ENCODE peak calls at places on chromosomes 7 and 10, in four cellular contexts. One of them, this sample, is unnamed.

GRCh38 chr7:29478687-29479086 is 84.9 kb upstream of the PRR15 start:
- DNase-seq in stomach: no peak
- DNase-seq in heart left ventricle: no peak
- DNase-seq in heart right ventricle: no peak
- DNase-seq in this sample: no peak

GRCh38 chr7:157079116-157079515 is 59.6 kb upstream of the UBE3C start:
- DNase-seq in stomach: no peak
- DNase-seq in heart left ventricle: no peak
- DNase-seq in heart right ventricle: no peak
- DNase-seq in this sample: no peak

GRCh38 chr10:79113827-79114226 is 45.1 kb downstream of the ZMIZ1 start:
- DNase-seq in stomach: no peak
- DNase-seq in heart left ventricle: no peak
- DNase-seq in heart right ventricle: no peak
- DNase-seq in this sample: peak; percentile 35

GRCh38 chr7:156029460-156030007 is 217.3 kb upstream of the SHH start:
- DNase-seq in stomach: no peak
- DNase-seq in heart left ventricle: no peak
- DNase-seq in heart right ventricle: no peak
- DNase-seq in this sample: no peak

GRCh38 chr7:135525426-135525825 is 15.5 kb upstream of the CNOT4 start:
- DNase-seq in stomach: no peak
- DNase-seq in heart left ventricle: no peak
- DNase-seq in heart right ventricle: no peak
- DNase-seq in this sample: no peak

GRCh38 chr7:47743898-47744612 is 162.1 kb upstream of the TNS3 start:
- DNase-seq in stomach: no peak
- DNase-seq in heart left ventricle: no peak
- DNase-seq in heart right ventricle: no peak
- DNase-seq in this sample: no peak

GRCh38 chr10:95818663-95819062 is 62.7 kb downstream of the ENTPD1 start:
- DNase-seq in stomach: no peak
- DNase-seq in heart left ventricle: no peak
- DNase-seq in heart right ventricle: no peak
- DNase-seq in this sample: no peak

GRCh38 chr10:4656576-4657194 is 169.3 kb upstream of the AKR1E2 start:
- DNase-seq in stomach: peak; percentile 55
- DNase-seq in heart left ventricle: peak; percentile 64
- DNase-seq in heart right ventricle: peak; percentile 33
- DNase-seq in this sample: peak; percentile 80

GRCh38 chr7:235576-236395 is 43.4 kb downstream of the FAM20C start:
- DNase-seq in stomach: peak; percentile 91
- DNase-seq in heart left ventricle: no peak
- DNase-seq in heart right ventricle: peak; percentile 54
- DNase-seq in this sample: no peak

GRCh38 chr10:1432161-1432560 is 305.2 kb downstream of the ADARB2 start:
- DNase-seq in stomach: peak; percentile 41
- DNase-seq in heart left ventricle: no peak
- DNase-seq in heart right ventricle: no peak
- DNase-seq in this sample: no peak

GRCh38 chr10:131892817-131893675 is 7.8 kb upstream of the PPP2R2D start:
- DNase-seq in stomach: no peak
- DNase-seq in heart left ventricle: no peak
- DNase-seq in heart right ventricle: no peak
- DNase-seq in this sample: no peak

GRCh38 chr7:138325434-138325833 is 134.6 kb upstream of the TRIM24 start:
- DNase-seq in stomach: no peak
- DNase-seq in heart left ventricle: no peak
- DNase-seq in heart right ventricle: no peak
- DNase-seq in this sample: no peak

GRCh38 chr7:45202618-45203017 is 45.0 kb downstream of the RAMP3 start:
- DNase-seq in stomach: no peak
- DNase-seq in heart left ventricle: no peak
- DNase-seq in heart right ventricle: no peak
- DNase-seq in this sample: no peak

GRCh38 chr7:45199506-45199905 is 41.9 kb downstream of the RAMP3 start:
- DNase-seq in stomach: no peak
- DNase-seq in heart left ventricle: no peak
- DNase-seq in heart right ventricle: no peak
- DNase-seq in this sample: no peak

GRCh38 chr7:45203459-45203858 is 45.9 kb downstream of the RAMP3 start:
- DNase-seq in stomach: no peak
- DNase-seq in heart left ventricle: no peak
- DNase-seq in heart right ventricle: no peak
- DNase-seq in this sample: no peak

GRCh38 chr7:45198986-45199385 is 41.4 kb downstream of the RAMP3 start:
- DNase-seq in stomach: no peak
- DNase-seq in heart left ventricle: no peak
- DNase-seq in heart right ventricle: no peak
- DNase-seq in this sample: no peak

DNA sequence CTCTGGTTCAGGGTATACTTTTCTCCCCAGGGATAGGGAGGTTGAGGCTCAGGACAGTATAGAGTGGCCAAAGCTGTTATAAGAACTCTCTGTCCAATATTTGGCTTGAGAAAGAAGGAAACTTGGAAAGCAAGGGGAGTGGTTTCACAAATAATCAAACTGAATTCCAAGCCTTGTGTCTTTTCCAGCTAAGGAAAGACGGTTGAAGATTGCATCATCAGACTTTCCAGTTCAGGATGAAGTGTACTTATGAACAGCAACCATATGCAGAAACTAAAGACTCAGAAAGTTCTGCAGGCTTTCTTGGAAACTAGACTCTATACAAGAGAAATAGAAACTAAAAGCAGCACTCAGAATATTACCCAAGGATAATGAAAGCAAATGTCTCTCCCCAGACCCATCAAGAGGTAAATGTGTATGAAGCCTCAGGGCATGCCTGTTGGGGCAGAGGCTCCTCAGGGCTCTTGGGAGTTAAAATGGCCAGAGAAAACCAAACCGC is 46.4 kb downstream of the RAMP3 start:
- DNase-seq in stomach: no peak
- DNase-seq in heart left ventricle: no peak
- DNase-seq in heart right ventricle: no peak
- DNase-seq in this sample: no peak
- H3K4me3 ChIP-seq in stomach: peak overlapping the region; percentile 11
- H3K4me3 ChIP-seq in heart left ventricle: peak overlapping the region; percentile 50
- H3K4me3 ChIP-seq in heart right ventricle: no peak overlapping the region
- H3K4me3 ChIP-seq in this sample: no peak overlapping the region

GRCh38 chr10:126948355-126949160 is 43.3 kb downstream of the DOCK1 start:
- DNase-seq in stomach: no peak
- DNase-seq in heart left ventricle: no peak
- DNase-seq in heart right ventricle: no peak
- DNase-seq in this sample: no peak
- H3K9me3 ChIP-seq in stomach: no peaks in the 10 kb centered on the region
- H3K9me3 ChIP-seq in heart left ventricle: peaks cover 3% of the 10 kb centered on the region
- H3K9me3 ChIP-seq in heart right ventricle: no peaks in the 10 kb centered on the region
- H3K9me3 ChIP-seq in this sample: peaks cover 28% of the 10 kb centered on the region

DNA sequence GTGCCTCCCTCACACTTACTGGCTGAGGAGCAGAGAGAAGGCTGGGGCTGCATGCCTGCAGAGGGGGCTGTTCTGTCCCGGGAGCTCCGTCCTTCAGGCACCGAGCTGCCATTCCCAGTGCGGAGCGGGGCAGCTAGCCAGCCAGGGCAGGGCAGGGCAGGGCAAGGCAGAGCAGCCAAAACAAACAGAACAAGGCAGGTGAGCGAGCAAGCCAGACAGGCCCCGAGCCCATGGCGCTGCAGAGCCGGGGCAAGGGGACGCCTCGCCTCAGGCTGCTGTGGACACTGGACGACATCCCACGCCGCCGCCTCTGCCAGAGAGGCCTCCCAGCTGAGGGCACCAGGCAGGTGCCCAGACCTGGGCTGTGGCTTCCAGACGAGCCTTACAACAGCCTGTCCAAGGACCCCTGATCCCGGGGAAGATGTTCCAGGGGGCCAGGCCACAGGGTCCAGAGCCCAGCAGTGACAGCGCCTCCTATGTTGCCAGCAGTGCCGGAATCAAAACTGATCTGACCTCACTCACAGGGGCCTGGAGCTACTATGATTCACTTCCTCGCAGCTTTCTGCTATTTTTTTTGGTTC is 8.2 kb upstream of the NDST2 start:
- DNase-seq in stomach: peak; percentile 94
- DNase-seq in heart left ventricle: peak; percentile 49
- DNase-seq in heart right ventricle: peak; percentile 47
- DNase-seq in this sample: no peak
- TF ChIP-seq CTCF in stomach: no peak
- TF ChIP-seq CTCF in heart left ventricle: no peak
- TF ChIP-seq CTCF in heart right ventricle: no peak
- TF ChIP-seq CTCF in this sample: no peak

GRCh38 chr10:88117869-88118632 is 254.6 kb downstream of the PTEN start:
- DNase-seq in stomach: no peak
- DNase-seq in heart left ventricle: no peak
- DNase-seq in heart right ventricle: no peak
- DNase-seq in this sample: peak; percentile 14
- H3K4me3 ChIP-seq in stomach: no peak overlapping the region
- H3K4me3 ChIP-seq in heart left ventricle: no peak overlapping the region
- H3K4me3 ChIP-seq in heart right ventricle: no peak overlapping the region
- H3K4me3 ChIP-seq in this sample: no peak overlapping the region

DNA sequence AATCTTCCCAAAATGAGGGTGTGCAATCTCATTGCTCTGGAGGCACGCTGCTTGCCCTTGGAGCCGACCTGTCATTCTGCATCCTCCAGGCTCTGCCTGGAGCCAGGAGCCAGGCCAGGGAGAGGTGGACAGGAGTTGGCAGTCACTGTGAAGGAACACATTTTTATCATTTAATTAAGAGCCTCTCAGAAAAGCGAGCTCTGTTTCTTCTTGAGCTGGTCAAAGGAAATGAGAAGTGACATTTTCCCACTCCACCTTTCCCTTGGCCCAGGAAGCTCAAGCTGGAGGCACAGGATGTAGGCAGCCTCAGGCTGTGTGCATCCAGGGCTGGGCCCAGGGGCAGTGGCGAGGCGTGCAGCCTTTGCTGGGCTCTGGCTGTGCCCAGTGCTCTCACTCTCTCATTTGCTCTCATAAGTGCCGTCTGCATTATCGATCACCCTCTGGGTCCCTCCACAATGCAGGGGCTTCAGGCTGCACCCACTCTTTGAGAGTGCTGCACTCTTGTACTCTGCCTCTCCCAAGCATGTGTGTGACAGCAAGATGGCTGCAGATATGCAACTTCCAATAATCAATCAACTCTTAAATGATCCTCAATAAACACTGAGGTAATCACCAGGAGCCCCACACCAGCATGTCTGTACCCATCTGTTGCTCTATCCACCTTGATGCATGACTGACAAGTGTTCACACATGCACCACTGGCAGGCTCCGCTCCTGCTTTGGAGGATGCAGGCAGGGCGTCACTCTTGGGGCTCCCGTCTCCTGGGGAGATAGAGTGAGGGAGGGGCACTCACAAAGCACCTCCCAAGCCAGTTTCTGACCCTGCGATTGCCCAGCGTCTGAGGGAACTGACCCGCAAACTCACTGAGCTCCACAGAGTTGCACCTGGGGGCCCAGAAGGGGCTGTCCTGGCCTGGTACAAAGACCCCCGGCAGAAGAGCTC is 171.4 kb downstream of the ZNF248 start:
- DNase-seq in stomach: no peak
- DNase-seq in heart left ventricle: no peak
- DNase-seq in heart right ventricle: no peak
- DNase-seq in this sample: no peak
- H3K9me3 ChIP-seq in stomach: peaks cover 37% of the 10 kb centered on the region
- H3K9me3 ChIP-seq in heart left ventricle: peaks cover 7% of the 10 kb centered on the region
- H3K9me3 ChIP-seq in heart right ventricle: peaks cover 9% of the 10 kb centered on the region
- H3K9me3 ChIP-seq in this sample: peaks cover 46% of the 10 kb centered on the region

DNA sequence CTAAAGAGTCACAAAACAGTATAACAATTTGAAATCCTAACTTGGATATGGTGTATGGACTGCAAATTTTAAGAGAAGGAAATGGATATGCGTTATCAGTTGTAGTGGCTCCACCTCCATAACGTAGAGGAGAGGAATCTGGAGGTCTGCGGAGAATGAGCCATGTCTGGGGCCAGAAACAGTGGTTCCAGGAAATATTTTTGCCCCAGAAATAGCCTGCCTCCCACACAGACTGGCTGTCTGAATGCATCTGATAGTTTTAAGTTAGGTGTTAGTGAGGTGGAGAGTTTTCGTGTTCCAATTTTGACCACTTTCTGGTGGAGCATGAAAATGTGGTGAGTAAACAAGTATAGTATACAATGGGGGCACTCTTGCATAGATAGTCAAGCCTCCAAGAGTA is 1.6 kb downstream of the PHTF2 start:
- DNase-seq in stomach: no peak
- DNase-seq in heart left ventricle: no peak
- DNase-seq in heart right ventricle: no peak
- DNase-seq in this sample: no peak
- TF ChIP-seq CTCF in stomach: no peak
- TF ChIP-seq CTCF in heart left ventricle: no peak
- TF ChIP-seq CTCF in heart right ventricle: no peak
- TF ChIP-seq CTCF in this sample: no peak

DNA sequence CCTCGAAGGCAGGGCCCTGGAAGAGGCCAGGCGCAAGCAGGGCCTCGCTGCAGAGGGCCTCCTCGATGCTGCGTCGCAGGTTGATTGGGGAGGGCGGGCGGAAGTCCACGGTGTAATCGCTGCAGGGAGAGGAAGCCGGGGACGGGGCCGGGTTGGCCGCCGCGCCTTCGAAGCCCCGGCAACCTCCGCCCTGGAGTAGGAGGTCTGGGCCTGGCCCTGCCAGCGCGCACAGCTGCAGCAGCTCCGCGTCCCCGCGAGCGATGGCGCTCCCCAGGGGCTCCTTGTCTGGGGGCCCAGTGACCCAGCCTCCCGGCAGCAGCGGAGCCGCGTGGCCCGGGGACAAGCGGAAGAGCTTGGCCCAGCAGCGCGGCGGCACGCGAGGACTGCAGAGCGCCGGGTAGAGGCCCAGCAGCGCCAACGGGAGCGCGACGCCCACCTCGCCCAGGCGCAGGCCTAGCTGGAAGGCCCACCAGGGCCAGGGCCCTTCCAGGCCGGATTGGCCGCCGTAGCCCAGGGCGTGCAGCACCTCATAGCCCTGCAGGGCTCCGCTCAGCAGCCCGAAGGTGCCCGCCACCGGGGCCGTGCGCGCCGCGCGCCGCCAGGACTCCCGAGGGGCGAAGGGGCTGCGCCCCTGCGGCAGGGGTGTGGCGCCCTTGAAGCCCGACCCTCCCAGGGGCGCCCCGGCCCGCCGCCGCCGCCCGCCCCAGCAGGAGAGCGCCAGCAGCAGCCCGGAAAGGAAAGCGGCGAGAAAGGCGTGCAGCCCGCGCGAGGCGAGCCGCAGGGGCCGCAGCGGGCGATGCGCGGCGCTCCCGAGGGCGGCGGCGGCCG is 7.8 kb upstream of the RBM28 start:
- DNase-seq in stomach: no peak
- DNase-seq in heart left ventricle: no peak
- DNase-seq in heart right ventricle: peak; percentile 33
- DNase-seq in this sample: no peak
- H3K4me3 ChIP-seq in stomach: peak overlapping the region; percentile 33
- H3K4me3 ChIP-seq in heart left ventricle: peak overlapping the region; percentile 46
- H3K4me3 ChIP-seq in heart right ventricle: peak overlapping the region; percentile 38
- H3K4me3 ChIP-seq in this sample: no peak overlapping the region